ENCODE peak calls at places on chromosomes 11 and 22, in eight cellular contexts. M, O, G, E, R, K, N and X are unnamed samples. For H3K36me3, the result is how much of the 10 kb centered on the place peaks cover.

GRCh38 chr11:74524501-74524900 is 31.0 kb upstream of the LIPT2 start:
- DNase-seq in M (no peak), O (no peak), G (no peak), E (no peak), R (no peak), K (no peak), N (no peak), X (no peak)

GRCh38 chr11:65695459-65696241 is 16.4 kb upstream of the KAT5 start:
- DNase-seq in M (no peak), O (no peak), G (no peak), E (peak), R (peak), K (peak), N (no peak), X (no peak)

GRCh38 chr11:78737891-78738290 is 163.2 kb upstream of the NARS2 start:
- DNase-seq in M (no peak), O (no peak), G (peak), E (no peak), R (no peak), K (no peak), N (no peak), X (no peak)

GRCh38 chr11:114169321-114169749 is 109.8 kb downstream of the ZBTB16 start:
- DNase-seq in M (no peak), O (peak), G (no peak), E (peak), R (no peak), K (no peak), N (no peak), X (no peak)

GRCh38 chr22:48284671-48285070 is 1522.2 kb downstream of the TBC1D22A start:
- DNase-seq in M (no peak), O (no peak), G (no peak), E (no peak), R (no peak), K (no peak), N (no peak), X (no peak)

GRCh38 chr11:66020212-66020611 is 6.1 kb downstream of the CATSPER1 start:
- DNase-seq in M (no peak), O (no peak), G (no peak), E (no peak), R (no peak), K (no peak), N (no peak), X (no peak)

GRCh38 chr11:116400081-116400480 is 372.7 kb downstream of the BUD13 start:
- DNase-seq in M (no peak), O (no peak), G (no peak), E (no peak), R (no peak), K (no peak), N (no peak), X (no peak)

GRCh38 chr11:16293204-16293681 is 63.1 kb downstream of the SOX6 start:
- DNase-seq in M (no peak), O (no peak), G (peak), E (no peak), R (no peak), K (no peak), N (no peak), X (peak)

GRCh38 chr11:72724851-72725730 is 27.1 kb downstream of the ARAP1 start:
- DNase-seq in M (peak), O (peak), G (peak), E (peak), R (peak), K (peak), N (peak), X (peak)

GRCh38 chr11:111559791-111560190 is 19.3 kb downstream of the LAYN start:
- DNase-seq in M (no peak), O (no peak), G (no peak), E (no peak), R (no peak), K (no peak), N (no peak), X (no peak)

DNA sequence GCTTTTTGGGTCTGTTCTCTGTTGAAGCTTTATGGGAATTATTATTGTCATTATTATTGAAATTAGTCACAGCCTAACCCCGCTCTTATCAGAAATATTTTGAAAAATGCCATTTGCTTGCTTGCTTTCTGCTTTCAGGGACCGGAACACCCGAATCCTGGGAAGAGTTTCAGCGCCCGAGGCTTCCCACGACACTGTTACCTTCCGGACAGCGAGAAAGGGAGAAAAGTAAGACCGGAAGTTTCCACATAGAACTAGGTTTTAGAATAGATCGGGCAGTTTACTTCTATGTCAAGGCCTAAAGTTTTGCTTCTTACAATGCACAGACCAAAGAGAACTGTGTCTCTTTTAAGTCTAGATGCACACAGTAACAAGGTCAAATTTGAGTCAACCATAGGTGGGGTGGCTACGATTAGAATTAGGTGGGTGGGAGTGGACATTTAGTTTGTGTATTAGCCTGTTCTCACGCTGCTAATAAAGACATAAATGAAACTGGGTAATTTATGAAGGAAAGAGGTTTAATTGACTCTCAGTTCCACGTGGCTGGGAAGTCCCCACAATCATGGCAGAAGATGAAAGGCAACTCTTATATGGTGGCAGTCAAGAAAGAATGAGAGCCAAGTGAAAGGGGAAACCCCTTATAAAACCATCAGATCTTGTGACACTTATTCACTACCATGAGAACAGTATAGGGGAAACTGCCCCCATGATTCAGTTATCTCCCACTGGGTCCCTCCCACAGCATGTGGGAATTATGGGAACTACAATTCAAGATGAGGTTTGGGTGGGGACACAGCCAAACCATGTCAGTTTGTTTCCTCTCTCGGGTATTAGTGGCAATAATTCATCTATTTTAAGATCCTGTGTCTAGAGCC is 12.9 kb downstream of the MPEG1 start:
- DNase-seq in M (no peak), O (no peak), G (no peak), E (no peak), R (no peak), K (no peak), N (peak), X (no peak)
- H3K36me3 ChIP-seq in M (half or more), O (under half), G (under half), E (under half), R (under half), K (under half), N (under half), X (under half)

GRCh38 chr22:21933413-21933812 is 19.2 kb downstream of the PPM1F start:
- DNase-seq in M (peak), O (no peak), G (no peak), E (no peak), R (no peak), K (no peak), N (no peak), X (no peak)
- H3K27ac ChIP-seq in M (no peak), O (no peak), G (no peak), E (no peak), R (no peak), K (no peak), N (no peak), X (no peak)

DNA sequence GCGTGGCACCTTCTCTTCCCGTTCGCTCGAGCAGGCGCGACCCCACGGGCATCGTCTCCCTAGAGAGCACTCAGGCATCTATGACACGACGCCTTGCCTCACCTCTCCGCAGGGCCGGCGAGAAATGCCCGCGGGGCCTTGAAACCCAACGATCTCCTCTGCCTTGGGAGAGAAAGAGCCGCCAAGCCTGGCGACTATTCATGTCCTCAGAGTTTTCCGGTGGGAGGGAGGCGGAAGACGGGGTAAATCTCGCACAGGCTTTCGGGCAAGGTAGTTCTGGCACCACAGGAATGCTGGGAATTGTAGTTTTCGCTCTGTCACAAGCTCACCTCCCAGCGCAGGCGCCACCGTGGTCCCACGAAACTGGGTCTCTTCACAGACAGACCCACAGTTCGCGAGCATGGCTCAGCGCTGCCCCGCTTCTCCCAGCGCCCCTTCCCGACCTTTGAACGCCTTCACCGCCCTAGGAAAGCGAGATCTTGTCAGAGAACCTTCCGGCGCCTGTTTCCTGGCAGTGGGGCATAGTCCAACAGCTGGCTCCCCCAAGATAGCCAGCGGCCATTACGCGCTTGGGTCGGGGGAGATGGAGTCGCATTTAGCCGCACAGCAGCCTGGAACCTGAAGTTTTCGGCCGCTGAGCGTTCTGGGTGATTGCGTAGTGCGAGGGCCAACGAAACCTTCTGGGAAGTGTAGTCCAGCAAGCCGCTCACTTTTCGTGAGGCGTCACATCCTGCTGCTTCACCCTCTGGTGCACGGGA is at the start of gene CCDC90B:
- DNase-seq in M (peak), O (peak), G (peak), E (peak), R (peak), K (peak), N (peak), X (peak)
- TF ChIP-seq CTCF in M (no peak), O (no peak), G (peak), E (no peak), R (peak), K (no peak), N (peak), X (peak)

GRCh38 chr22:42079319-42080251 is at the start of gene SMDT1:
- DNase-seq in M (peak), O (peak), G (peak), E (peak), R (peak), K (peak), N (peak), X (peak)

GRCh38 chr22:42083119-42083518 is 3.6 kb downstream of the SMDT1 start:
- DNase-seq in M (no peak), O (no peak), G (no peak), E (peak), R (no peak), K (no peak), N (no peak), X (no peak)

GRCh38 chr22:42080287-42080686 is 787 bp downstream of the SMDT1 start:
- DNase-seq in M (peak), O (no peak), G (peak), E (peak), R (peak), K (no peak), N (peak), X (peak)

GRCh38 chr22:42086051-42086450 is 4.5 kb downstream of the NDUFA6 start:
- DNase-seq in M (no peak), O (no peak), G (no peak), E (no peak), R (no peak), K (no peak), N (no peak), X (no peak)

GRCh38 chr22:42084874-42085273 is 5.4 kb downstream of the SMDT1 start:
- DNase-seq in M (no peak), O (no peak), G (no peak), E (peak), R (no peak), K (no peak), N (no peak), X (no peak)
- H3K36me3 ChIP-seq in M (half or more), O (under half), G (under half), E (under half), R (under half), K (under half), N (under half), X (under half)